ENCODE peak calls at places on chromosomes 3 and 15, in five cellular contexts. One of them, this sample, is unnamed.

GRCh38 chr3:86547697-86548096 is 443.3 kb downstream of the VGLL3 start:
- DNase-seq in NCI-H2171 treated with DMSO at 0.1 percent for 48 hours: peak
- DNase-seq in gastrocnemius medialis: no peak
- DNase-seq in fibroblast of mammary gland: no peak
- DNase-seq in activated naive CD8-positive, alpha-beta T cell treated with anti-CD3 and anti-CD28 coated beads for 36 hours: no peak
- DNase-seq in this sample: no peak

GRCh38 chr3:53089511-53089910 is 40.7 kb downstream of the RFT1 start:
- DNase-seq in gastrocnemius medialis: no peak
- DNase-seq in fibroblast of mammary gland: no peak
- DNase-seq in NCI-H2171 treated with DMSO at 0.1 percent for 48 hours: no peak
- DNase-seq in activated naive CD8-positive, alpha-beta T cell treated with anti-CD3 and anti-CD28 coated beads for 36 hours: no peak
- DNase-seq in this sample: peak

GRCh38 chr3:106249159-106249558 is 380.3 kb upstream of the CBLB start:
- DNase-seq in NCI-H2171 treated with DMSO at 0.1 percent for 48 hours: peak
- DNase-seq in activated naive CD8-positive, alpha-beta T cell treated with anti-CD3 and anti-CD28 coated beads for 36 hours: no peak
- DNase-seq in gastrocnemius medialis: no peak
- DNase-seq in fibroblast of mammary gland: peak
- DNase-seq in this sample: no peak

GRCh38 chr3:18422972-18423371 is 2.2 kb downstream of the SATB1 start:
- DNase-seq in fibroblast of mammary gland: peak
- DNase-seq in gastrocnemius medialis: no peak
- DNase-seq in activated naive CD8-positive, alpha-beta T cell treated with anti-CD3 and anti-CD28 coated beads for 36 hours: no peak
- DNase-seq in NCI-H2171 treated with DMSO at 0.1 percent for 48 hours: peak
- DNase-seq in this sample: no peak

GRCh38 chr3:124032881-124033359 is 41.0 kb upstream of the ROPN1 start:
- DNase-seq in activated naive CD8-positive, alpha-beta T cell treated with anti-CD3 and anti-CD28 coated beads for 36 hours: peak
- DNase-seq in gastrocnemius medialis: peak
- DNase-seq in NCI-H2171 treated with DMSO at 0.1 percent for 48 hours: peak
- DNase-seq in fibroblast of mammary gland: peak
- DNase-seq in this sample: peak

GRCh38 chr3:141337523-141337854 is 30.8 kb upstream of the ZBTB38 start:
- DNase-seq in activated naive CD8-positive, alpha-beta T cell treated with anti-CD3 and anti-CD28 coated beads for 36 hours: no peak
- DNase-seq in gastrocnemius medialis: no peak
- DNase-seq in fibroblast of mammary gland: no peak
- DNase-seq in NCI-H2171 treated with DMSO at 0.1 percent for 48 hours: no peak
- DNase-seq in this sample: no peak

GRCh38 chr15:64842986-64843561 is 1.4 kb downstream of the PLEKHO2 start:
- DNase-seq in activated naive CD8-positive, alpha-beta T cell treated with anti-CD3 and anti-CD28 coated beads for 36 hours: no peak
- DNase-seq in fibroblast of mammary gland: peak
- DNase-seq in NCI-H2171 treated with DMSO at 0.1 percent for 48 hours: no peak
- DNase-seq in gastrocnemius medialis: peak
- DNase-seq in this sample: peak

GRCh38 chr15:80559320-80559693 is 135.8 kb upstream of the ABHD17C start:
- DNase-seq in NCI-H2171 treated with DMSO at 0.1 percent for 48 hours: no peak
- DNase-seq in gastrocnemius medialis: no peak
- DNase-seq in fibroblast of mammary gland: no peak
- DNase-seq in activated naive CD8-positive, alpha-beta T cell treated with anti-CD3 and anti-CD28 coated beads for 36 hours: no peak
- DNase-seq in this sample: no peak

GRCh38 chr3:22977650-22978289 is 225.4 kb upstream of the UBE2E2 start:
- DNase-seq in activated naive CD8-positive, alpha-beta T cell treated with anti-CD3 and anti-CD28 coated beads for 36 hours: no peak
- DNase-seq in NCI-H2171 treated with DMSO at 0.1 percent for 48 hours: no peak
- DNase-seq in gastrocnemius medialis: no peak
- DNase-seq in fibroblast of mammary gland: no peak
- DNase-seq in this sample: no peak

GRCh38 chr3:188049890-188050530 is 103.9 kb upstream of the LPP start:
- DNase-seq in fibroblast of mammary gland: no peak
- DNase-seq in activated naive CD8-positive, alpha-beta T cell treated with anti-CD3 and anti-CD28 coated beads for 36 hours: no peak
- DNase-seq in gastrocnemius medialis: no peak
- DNase-seq in NCI-H2171 treated with DMSO at 0.1 percent for 48 hours: no peak
- DNase-seq in this sample: no peak

GRCh38 chr15:77180270-77180669 is 109.4 kb upstream of the TSPAN3 start:
- DNase-seq in fibroblast of mammary gland: no peak
- DNase-seq in activated naive CD8-positive, alpha-beta T cell treated with anti-CD3 and anti-CD28 coated beads for 36 hours: no peak
- DNase-seq in NCI-H2171 treated with DMSO at 0.1 percent for 48 hours: no peak
- DNase-seq in gastrocnemius medialis: no peak
- DNase-seq in this sample: no peak

GRCh38 chr3:86774082-86774691 is 216.8 kb downstream of the VGLL3 start:
- DNase-seq in gastrocnemius medialis: no peak
- DNase-seq in NCI-H2171 treated with DMSO at 0.1 percent for 48 hours: peak
- DNase-seq in fibroblast of mammary gland: peak
- DNase-seq in activated naive CD8-positive, alpha-beta T cell treated with anti-CD3 and anti-CD28 coated beads for 36 hours: no peak
- DNase-seq in this sample: no peak

GRCh38 chr15:84883916-84884781 is at the start of gene SLC28A1:
- DNase-seq in fibroblast of mammary gland: no peak
- DNase-seq in NCI-H2171 treated with DMSO at 0.1 percent for 48 hours: peak
- DNase-seq in gastrocnemius medialis: peak
- DNase-seq in activated naive CD8-positive, alpha-beta T cell treated with anti-CD3 and anti-CD28 coated beads for 36 hours: no peak
- DNase-seq in this sample: no peak

GRCh38 chr3:16239776-16240175 is 25.0 kb downstream of the DPH3 start:
- DNase-seq in NCI-H2171 treated with DMSO at 0.1 percent for 48 hours: no peak
- DNase-seq in fibroblast of mammary gland: peak
- DNase-seq in gastrocnemius medialis: no peak
- DNase-seq in activated naive CD8-positive, alpha-beta T cell treated with anti-CD3 and anti-CD28 coated beads for 36 hours: no peak
- DNase-seq in this sample: no peak

GRCh38 chr3:187850256-187851010 is 105.2 kb upstream of the BCL6 start:
- DNase-seq in gastrocnemius medialis: no peak
- DNase-seq in NCI-H2171 treated with DMSO at 0.1 percent for 48 hours: no peak
- DNase-seq in fibroblast of mammary gland: no peak
- DNase-seq in activated naive CD8-positive, alpha-beta T cell treated with anti-CD3 and anti-CD28 coated beads for 36 hours: no peak
- DNase-seq in this sample: no peak

GRCh38 chr15:73361331-73361730 is 7.4 kb downstream of the HCN4 start:
- DNase-seq in activated naive CD8-positive, alpha-beta T cell treated with anti-CD3 and anti-CD28 coated beads for 36 hours: no peak
- DNase-seq in gastrocnemius medialis: no peak
- DNase-seq in fibroblast of mammary gland: no peak
- DNase-seq in NCI-H2171 treated with DMSO at 0.1 percent for 48 hours: no peak
- DNase-seq in this sample: no peak

GRCh38 chr3:50658416-50658815 is 16.3 kb upstream of the DOCK3 start:
- DNase-seq in gastrocnemius medialis: no peak
- DNase-seq in NCI-H2171 treated with DMSO at 0.1 percent for 48 hours: no peak
- DNase-seq in fibroblast of mammary gland: no peak
- DNase-seq in activated naive CD8-positive, alpha-beta T cell treated with anti-CD3 and anti-CD28 coated beads for 36 hours: no peak
- DNase-seq in this sample: no peak

GRCh38 chr15:78347586-78348543 is 7.7 kb downstream of the CRABP1 start:
- DNase-seq in fibroblast of mammary gland: no peak
- DNase-seq in gastrocnemius medialis: no peak
- DNase-seq in activated naive CD8-positive, alpha-beta T cell treated with anti-CD3 and anti-CD28 coated beads for 36 hours: no peak
- DNase-seq in NCI-H2171 treated with DMSO at 0.1 percent for 48 hours: no peak
- DNase-seq in this sample: no peak

GRCh38 chr15:71414778-71415177 is 299.5 kb downstream of the THSD4 start:
- DNase-seq in fibroblast of mammary gland: no peak
- DNase-seq in activated naive CD8-positive, alpha-beta T cell treated with anti-CD3 and anti-CD28 coated beads for 36 hours: no peak
- DNase-seq in NCI-H2171 treated with DMSO at 0.1 percent for 48 hours: no peak
- DNase-seq in gastrocnemius medialis: no peak
- DNase-seq in this sample: no peak

GRCh38 chr3:150469031-150469930 is 61.2 kb downstream of the TSC22D2 start:
- DNase-seq in fibroblast of mammary gland: peak
- DNase-seq in gastrocnemius medialis: peak
- DNase-seq in activated naive CD8-positive, alpha-beta T cell treated with anti-CD3 and anti-CD28 coated beads for 36 hours: no peak
- DNase-seq in NCI-H2171 treated with DMSO at 0.1 percent for 48 hours: no peak
- DNase-seq in this sample: peak

GRCh38 chr3:155443821-155444220 is 150.3 kb upstream of the STRIT1 start:
- DNase-seq in NCI-H2171 treated with DMSO at 0.1 percent for 48 hours: no peak
- DNase-seq in fibroblast of mammary gland: no peak
- DNase-seq in gastrocnemius medialis: no peak
- DNase-seq in activated naive CD8-positive, alpha-beta T cell treated with anti-CD3 and anti-CD28 coated beads for 36 hours: no peak
- DNase-seq in this sample: no peak

GRCh38 chr3:43012189-43012588 is 33.1 kb downstream of the GASK1A start:
- DNase-seq in fibroblast of mammary gland: no peak
- DNase-seq in NCI-H2171 treated with DMSO at 0.1 percent for 48 hours: no peak
- DNase-seq in activated naive CD8-positive, alpha-beta T cell treated with anti-CD3 and anti-CD28 coated beads for 36 hours: no peak
- DNase-seq in gastrocnemius medialis: no peak
- DNase-seq in this sample: no peak

GRCh38 chr15:89817701-89818280 is 3.1 kb upstream of the ANPEP start:
- DNase-seq in fibroblast of mammary gland: no peak
- DNase-seq in NCI-H2171 treated with DMSO at 0.1 percent for 48 hours: no peak
- DNase-seq in gastrocnemius medialis: no peak
- DNase-seq in activated naive CD8-positive, alpha-beta T cell treated with anti-CD3 and anti-CD28 coated beads for 36 hours: no peak
- DNase-seq in this sample: no peak

GRCh38 chr3:175002732-175003143 is 143.6 kb downstream of the NAALADL2 start:
- DNase-seq in NCI-H2171 treated with DMSO at 0.1 percent for 48 hours: no peak
- DNase-seq in activated naive CD8-positive, alpha-beta T cell treated with anti-CD3 and anti-CD28 coated beads for 36 hours: no peak
- DNase-seq in fibroblast of mammary gland: peak
- DNase-seq in gastrocnemius medialis: no peak
- DNase-seq in this sample: no peak

GRCh38 chr15:49116108-49116507 is 39.3 kb downstream of the COPS2 start:
- DNase-seq in fibroblast of mammary gland: no peak
- DNase-seq in gastrocnemius medialis: no peak
- DNase-seq in NCI-H2171 treated with DMSO at 0.1 percent for 48 hours: no peak
- DNase-seq in activated naive CD8-positive, alpha-beta T cell treated with anti-CD3 and anti-CD28 coated beads for 36 hours: no peak
- DNase-seq in this sample: no peak

GRCh38 chr3:114418107-114418506 is 124.3 kb downstream of the TIGIT start:
- DNase-seq in fibroblast of mammary gland: peak
- DNase-seq in gastrocnemius medialis: no peak
- DNase-seq in NCI-H2171 treated with DMSO at 0.1 percent for 48 hours: no peak
- DNase-seq in activated naive CD8-positive, alpha-beta T cell treated with anti-CD3 and anti-CD28 coated beads for 36 hours: no peak
- DNase-seq in this sample: no peak

GRCh38 chr3:128170866-128171516 is 17.7 kb downstream of the EEFSEC start:
- DNase-seq in fibroblast of mammary gland: peak
- DNase-seq in activated naive CD8-positive, alpha-beta T cell treated with anti-CD3 and anti-CD28 coated beads for 36 hours: no peak
- DNase-seq in gastrocnemius medialis: peak
- DNase-seq in NCI-H2171 treated with DMSO at 0.1 percent for 48 hours: peak
- DNase-seq in this sample: peak

GRCh38 chr3:194485471-194485875 is 1.3 kb downstream of the ATP13A3 start:
- DNase-seq in fibroblast of mammary gland: no peak
- DNase-seq in gastrocnemius medialis: no peak
- DNase-seq in NCI-H2171 treated with DMSO at 0.1 percent for 48 hours: peak
- DNase-seq in activated naive CD8-positive, alpha-beta T cell treated with anti-CD3 and anti-CD28 coated beads for 36 hours: no peak
- DNase-seq in this sample: no peak

GRCh38 chr3:197518794-197519451 is 36.8 kb downstream of the BDH1 start:
- DNase-seq in gastrocnemius medialis: no peak
- DNase-seq in NCI-H2171 treated with DMSO at 0.1 percent for 48 hours: no peak
- DNase-seq in activated naive CD8-positive, alpha-beta T cell treated with anti-CD3 and anti-CD28 coated beads for 36 hours: no peak
- DNase-seq in fibroblast of mammary gland: no peak
- DNase-seq in this sample: no peak

GRCh38 chr15:23646165-23647000 is 1.3 kb downstream of the MAGEL2 start:
- DNase-seq in NCI-H2171 treated with DMSO at 0.1 percent for 48 hours: no peak
- DNase-seq in gastrocnemius medialis: no peak
- DNase-seq in fibroblast of mammary gland: no peak
- DNase-seq in activated naive CD8-positive, alpha-beta T cell treated with anti-CD3 and anti-CD28 coated beads for 36 hours: no peak
- DNase-seq in this sample: no peak

GRCh38 chr3:39291903-39292329 is 12.1 kb upstream of the CX3CR1 start:
- DNase-seq in NCI-H2171 treated with DMSO at 0.1 percent for 48 hours: peak
- DNase-seq in activated naive CD8-positive, alpha-beta T cell treated with anti-CD3 and anti-CD28 coated beads for 36 hours: peak
- DNase-seq in fibroblast of mammary gland: peak
- DNase-seq in gastrocnemius medialis: peak
- DNase-seq in this sample: peak

GRCh38 chr3:112587336-112587735 is 25.5 kb downstream of the SLC35A5 start:
- DNase-seq in activated naive CD8-positive, alpha-beta T cell treated with anti-CD3 and anti-CD28 coated beads for 36 hours: no peak
- DNase-seq in gastrocnemius medialis: no peak
- DNase-seq in NCI-H2171 treated with DMSO at 0.1 percent for 48 hours: no peak
- DNase-seq in fibroblast of mammary gland: no peak
- DNase-seq in this sample: no peak

GRCh38 chr3:132352556-132353143 is 35.4 kb downstream of the ACP3 start:
- DNase-seq in activated naive CD8-positive, alpha-beta T cell treated with anti-CD3 and anti-CD28 coated beads for 36 hours: peak
- DNase-seq in fibroblast of mammary gland: peak
- DNase-seq in gastrocnemius medialis: peak
- DNase-seq in NCI-H2171 treated with DMSO at 0.1 percent for 48 hours: peak
- DNase-seq in this sample: peak

GRCh38 chr15:95558916-95559315 is 771.6 kb upstream of the NR2F2 start:
- DNase-seq in activated naive CD8-positive, alpha-beta T cell treated with anti-CD3 and anti-CD28 coated beads for 36 hours: no peak
- DNase-seq in gastrocnemius medialis: no peak
- DNase-seq in fibroblast of mammary gland: peak
- DNase-seq in NCI-H2171 treated with DMSO at 0.1 percent for 48 hours: no peak
- DNase-seq in this sample: no peak

GRCh38 chr3:18580268-18580667 is 155.1 kb upstream of the SATB1 start:
- DNase-seq in NCI-H2171 treated with DMSO at 0.1 percent for 48 hours: peak
- DNase-seq in fibroblast of mammary gland: peak
- DNase-seq in activated naive CD8-positive, alpha-beta T cell treated with anti-CD3 and anti-CD28 coated beads for 36 hours: no peak
- DNase-seq in gastrocnemius medialis: no peak
- DNase-seq in this sample: no peak

GRCh38 chr15:58459562-58459961 is 27.8 kb downstream of the LIPC start:
- DNase-seq in activated naive CD8-positive, alpha-beta T cell treated with anti-CD3 and anti-CD28 coated beads for 36 hours: no peak
- DNase-seq in fibroblast of mammary gland: no peak
- DNase-seq in gastrocnemius medialis: no peak
- DNase-seq in NCI-H2171 treated with DMSO at 0.1 percent for 48 hours: peak
- DNase-seq in this sample: no peak

This sample was measured in pancreas.